ENCODE peak calls at places on chromosome 15, in eight cellular contexts. C is cardiac fibroblast; Y is mesenchymal stem cell; P is psoas muscle; L is lower lobe of right lung; Q is adrenal gland; H is IMR-90; O is CD8-positive, alpha-beta T cell. V is an unnamed sample.

GRCh38 chr15:39969871-39970270 is 36.0 kb downstream of the EIF2AK4 start:
- DNase-seq in C (peak), Y (peak), P (peak), L (peak), Q (peak), H (peak), O (no peak), V (peak)

GRCh38 chr15:79987969-79988368 is 17.0 kb upstream of the BCL2A1 start:
- DNase-seq in C (no peak), Y (no peak), P (no peak), L (no peak), Q (no peak), H (no peak), O (no peak), V (no peak)

GRCh38 chr15:61530769-61531168 is 301.7 kb upstream of the RORA start:
- DNase-seq in C (no peak), Y (no peak), P (no peak), L (no peak), Q (no peak), H (no peak), O (no peak), V (no peak)

GRCh38 chr15:78937132-78937739 is 7.6 kb downstream of the CTSH start:
- DNase-seq in C (peak), Y (no peak), P (no peak), L (peak), Q (no peak), H (no peak), O (no peak), V (no peak)

GRCh38 chr15:96160269-96160668 is 170.2 kb upstream of the NR2F2 start:
- DNase-seq in C (peak), Y (no peak), P (peak), L (no peak), Q (peak), H (peak), O (no peak), V (peak)

GRCh38 chr15:31934821-31935220 is 95.5 kb upstream of the CHRNA7 start:
- DNase-seq in C (no peak), Y (no peak), P (no peak), L (no peak), Q (no peak), H (no peak), O (no peak), V (peak)

GRCh38 chr15:63553388-63553791 is 43.8 kb upstream of the FBXL22 start:
- DNase-seq in C (peak), Y (peak), P (no peak), L (no peak), Q (peak), H (peak), O (no peak), V (peak)

GRCh38 chr15:40775740-40776536 is 6.2 kb downstream of the C15orf62 start:
- DNase-seq in C (no peak), Y (no peak), P (no peak), L (peak), Q (peak), H (no peak), O (no peak), V (no peak)

GRCh38 chr15:79475312-79475711 is 43.2 kb downstream of the MINAR1 start:
- DNase-seq in C (peak), Y (peak), P (no peak), L (no peak), Q (no peak), H (peak), O (no peak), V (peak)

GRCh38 chr15:79769081-79769481 is 127.7 kb downstream of the MTHFS start:
- DNase-seq in C (peak), Y (no peak), P (no peak), L (no peak), Q (no peak), H (no peak), O (no peak), V (no peak)

GRCh38 chr15:89472785-89473256 is 23.6 kb downstream of the RHCG start:
- DNase-seq in C (peak), Y (peak), P (no peak), L (no peak), Q (peak), H (peak), O (no peak), V (peak)

GRCh38 chr15:64455951-64456350 is 4.4 kb upstream of the ZNF609 start:
- DNase-seq in C (no peak), Y (no peak), P (no peak), L (no peak), Q (no peak), H (no peak), O (no peak), V (no peak)

GRCh38 chr15:62209322-62209721 is 44.2 kb upstream of the C2CD4B start:
- DNase-seq in C (no peak), Y (no peak), P (no peak), L (no peak), Q (no peak), H (no peak), O (no peak), V (no peak)

GRCh38 chr15:85419200-85419599 is 38.8 kb downstream of the AKAP13 start:
- DNase-seq in C (peak), Y (no peak), P (no peak), L (no peak), Q (no peak), H (peak), O (no peak), V (no peak)

GRCh38 chr15:38367476-38367875 is 86.5 kb upstream of the FAM98B start:
- DNase-seq in C (peak), Y (peak), P (no peak), L (no peak), Q (no peak), H (peak), O (no peak), V (peak)

GRCh38 chr15:79988448-79989117 is 17.6 kb upstream of the BCL2A1 start:
- DNase-seq in C (no peak), Y (no peak), P (no peak), L (no peak), Q (peak), H (no peak), O (no peak), V (no peak)

DNA sequence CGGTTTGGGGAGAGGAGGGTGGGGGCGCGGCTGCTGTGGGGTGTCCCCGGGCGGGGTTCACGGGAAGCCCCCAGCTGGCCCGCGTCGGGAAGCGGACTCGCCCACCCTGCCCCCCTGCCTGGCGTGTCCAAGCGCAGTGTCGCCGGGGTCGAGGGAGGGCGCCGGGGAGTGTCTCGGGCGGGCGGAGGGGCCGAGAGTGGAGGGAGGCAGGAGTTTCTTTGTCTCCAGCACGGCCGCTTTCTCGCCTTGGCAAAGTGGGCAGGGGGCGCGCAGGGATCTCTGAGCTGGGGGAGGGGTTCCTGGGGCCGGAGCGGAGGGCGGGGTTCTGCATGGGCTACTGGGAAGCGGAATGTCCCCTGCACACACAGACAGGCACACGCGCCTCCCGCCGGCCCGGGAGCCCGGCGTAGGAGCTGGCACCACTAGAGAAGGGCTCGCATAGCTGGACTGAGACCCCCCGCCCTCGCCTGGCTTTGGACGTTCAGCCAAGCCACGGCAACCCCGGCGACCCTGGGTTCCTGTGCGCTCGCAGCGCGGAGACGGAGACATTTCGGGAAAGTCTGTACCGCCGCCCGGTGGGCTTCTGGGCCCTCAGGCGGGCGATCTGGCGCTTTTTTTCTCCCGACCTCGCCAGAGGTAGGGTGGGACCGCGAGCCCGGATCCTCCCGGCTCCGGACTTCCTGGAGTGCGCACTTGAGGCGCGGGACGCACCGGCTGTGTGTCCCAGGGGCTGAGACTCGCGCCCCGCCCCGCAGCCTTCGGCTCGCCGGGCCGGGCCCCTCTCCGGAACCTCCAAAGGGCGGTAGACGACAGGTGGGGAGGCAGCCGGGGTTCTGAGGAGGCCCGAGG is 870 bp downstream of the ST8SIA2 start:
- DNase-seq in C (no peak), Y (no peak), P (no peak), L (no peak), Q (peak), H (no peak), O (no peak), V (peak)
- H3K4me3 ChIP-seq in C (no peak), Y (no peak), P (peak), L (no peak), Q (no peak), H (no peak), O (no peak), V (peak)

GRCh38 chr15:101499863-101500713 is 10.6 kb upstream of the PCSK6 start:
- DNase-seq in C (no peak), Y (no peak), P (peak), L (no peak), Q (peak), H (no peak), O (no peak), V (no peak)

GRCh38 chr15:101500865-101501551 is 11.5 kb upstream of the PCSK6 start:
- DNase-seq in C (no peak), Y (peak), P (no peak), L (no peak), Q (peak), H (no peak), O (no peak), V (no peak)

GRCh38 chr15:101502572-101503295 is 13.2 kb upstream of the PCSK6 start:
- DNase-seq in C (no peak), Y (no peak), P (no peak), L (no peak), Q (peak), H (no peak), O (no peak), V (no peak)

GRCh38 chr15:101503296-101503599 is 13.7 kb upstream of the PCSK6 start:
- DNase-seq in C (no peak), Y (no peak), P (no peak), L (no peak), Q (peak), H (no peak), O (no peak), V (no peak)

GRCh38 chr15:101501703-101502373 is 12.3 kb upstream of the PCSK6 start:
- DNase-seq in C (peak), Y (no peak), P (peak), L (peak), Q (peak), H (no peak), O (peak), V (no peak)
- H3K4me3 ChIP-seq in C (no peak), Y (no peak), P (no peak), L (no peak), Q (no peak), H (no peak), O (peak), V (no peak)

GRCh38 chr15:71435552-71435951 is 320.3 kb downstream of the THSD4 start:
- DNase-seq in C (no peak), Y (no peak), P (no peak), L (no peak), Q (no peak), H (no peak), O (no peak), V (no peak)

GRCh38 chr15:71434774-71435173 is 319.5 kb downstream of the THSD4 start:
- DNase-seq in C (no peak), Y (no peak), P (no peak), L (no peak), Q (no peak), H (no peak), O (no peak), V (no peak)

GRCh38 chr15:71431345-71432336 is 316.4 kb downstream of the THSD4 start:
- DNase-seq in C (no peak), Y (no peak), P (no peak), L (no peak), Q (no peak), H (no peak), O (no peak), V (no peak)

GRCh38 chr15:71436854-71437253 is 321.6 kb downstream of the THSD4 start:
- DNase-seq in C (no peak), Y (no peak), P (no peak), L (no peak), Q (no peak), H (no peak), O (no peak), V (no peak)

DNA sequence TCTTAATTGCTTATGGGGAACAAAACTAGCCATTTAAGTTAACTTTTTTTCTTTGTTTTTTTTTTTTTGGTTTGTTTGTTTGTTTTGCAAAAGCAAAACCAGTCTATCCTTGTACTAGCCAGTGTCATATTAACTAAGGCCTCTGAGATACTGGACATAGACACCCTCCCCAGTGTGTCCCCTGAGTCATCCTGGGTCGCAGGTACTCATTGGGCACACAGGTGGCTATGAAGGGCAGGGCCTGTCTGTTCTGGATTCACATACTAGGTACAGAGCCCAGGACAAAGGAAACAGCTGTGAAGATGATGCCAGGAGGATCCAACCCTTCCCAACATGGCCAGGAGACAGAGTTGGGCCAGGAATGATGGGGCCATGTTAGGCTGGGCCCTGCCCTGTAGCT is 318.1 kb downstream of the THSD4 start:
- DNase-seq in C (no peak), Y (no peak), P (no peak), L (no peak), Q (no peak), H (no peak), O (no peak), V (no peak)
- H3K4me3 ChIP-seq in C (no peak), Y (no peak), P (no peak), L (no peak), Q (no peak), H (no peak), O (no peak), V (no peak)

DNA sequence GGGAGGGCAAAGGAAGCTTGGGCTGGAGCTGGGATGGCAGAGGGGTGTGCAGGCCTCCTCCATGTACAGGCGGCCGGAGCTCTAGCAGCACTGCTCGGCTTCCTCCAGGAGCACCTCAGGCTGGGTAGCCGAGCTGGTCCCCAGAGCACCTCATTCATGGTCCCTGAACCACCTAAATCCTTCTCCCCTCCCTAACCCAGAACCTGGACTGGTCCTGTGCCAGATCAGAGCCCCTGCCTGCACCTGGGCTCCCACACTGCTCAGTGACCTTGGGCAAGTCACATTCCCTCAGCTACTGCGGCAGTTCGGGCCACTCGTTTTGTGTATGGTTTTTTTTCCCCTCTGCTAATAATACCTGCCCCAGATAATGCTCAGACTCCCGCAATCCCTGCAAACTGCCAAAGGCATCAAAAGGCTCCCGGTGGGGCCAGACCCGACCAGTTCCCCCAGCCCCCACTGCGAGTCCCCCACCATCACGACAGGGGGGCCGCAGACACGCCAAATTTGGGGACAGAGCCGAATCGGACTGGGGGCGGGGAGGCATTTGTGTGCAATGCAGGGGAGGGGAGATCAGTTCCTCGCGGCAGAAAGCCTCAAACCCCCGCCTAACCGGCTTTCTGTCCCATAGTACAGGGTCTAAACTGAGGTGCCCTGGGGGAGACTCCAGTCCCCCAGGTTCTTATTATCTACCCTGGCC is 1.3 kb downstream of the SEMA7A start:
- DNase-seq in C (no peak), Y (no peak), P (no peak), L (no peak), Q (no peak), H (no peak), O (no peak), V (no peak)
- H3K4me3 ChIP-seq in C (peak), Y (peak), P (peak), L (peak), Q (no peak), H (peak), O (no peak), V (peak)

GRCh38 chr15:67072442-67072841 is 7.0 kb downstream of the SMAD3 start:
- DNase-seq in C (no peak), Y (no peak), P (no peak), L (no peak), Q (no peak), H (peak), O (no peak), V (no peak)
- H3K4me3 ChIP-seq in C (no peak), Y (no peak), P (no peak), L (no peak), Q (no peak), H (no peak), O (no peak), V (no peak)

GRCh38 chr15:66655511-66655910 is 46.5 kb upstream of the SMAD6 start:
- DNase-seq in C (no peak), Y (no peak), P (no peak), L (no peak), Q (no peak), H (no peak), O (no peak), V (no peak)

GRCh38 chr15:66653852-66654251 is 48.2 kb upstream of the SMAD6 start:
- DNase-seq in C (no peak), Y (no peak), P (no peak), L (no peak), Q (no peak), H (no peak), O (no peak), V (no peak)

GRCh38 chr15:66655997-66656396 is 46.0 kb upstream of the SMAD6 start:
- DNase-seq in C (no peak), Y (no peak), P (no peak), L (no peak), Q (no peak), H (no peak), O (no peak), V (no peak)

GRCh38 chr15:66653398-66653797 is 48.6 kb upstream of the SMAD6 start:
- DNase-seq in C (no peak), Y (no peak), P (no peak), L (no peak), Q (no peak), H (no peak), O (no peak), V (no peak)

GRCh38 chr15:66654718-66655375 is 47.2 kb upstream of the SMAD6 start:
- DNase-seq in C (no peak), Y (no peak), P (no peak), L (no peak), Q (no peak), H (no peak), O (no peak), V (no peak)
- H3K4me3 ChIP-seq in C (no peak), Y (peak), P (peak), L (peak), Q (no peak), H (no peak), O (peak), V (no peak)

DNA sequence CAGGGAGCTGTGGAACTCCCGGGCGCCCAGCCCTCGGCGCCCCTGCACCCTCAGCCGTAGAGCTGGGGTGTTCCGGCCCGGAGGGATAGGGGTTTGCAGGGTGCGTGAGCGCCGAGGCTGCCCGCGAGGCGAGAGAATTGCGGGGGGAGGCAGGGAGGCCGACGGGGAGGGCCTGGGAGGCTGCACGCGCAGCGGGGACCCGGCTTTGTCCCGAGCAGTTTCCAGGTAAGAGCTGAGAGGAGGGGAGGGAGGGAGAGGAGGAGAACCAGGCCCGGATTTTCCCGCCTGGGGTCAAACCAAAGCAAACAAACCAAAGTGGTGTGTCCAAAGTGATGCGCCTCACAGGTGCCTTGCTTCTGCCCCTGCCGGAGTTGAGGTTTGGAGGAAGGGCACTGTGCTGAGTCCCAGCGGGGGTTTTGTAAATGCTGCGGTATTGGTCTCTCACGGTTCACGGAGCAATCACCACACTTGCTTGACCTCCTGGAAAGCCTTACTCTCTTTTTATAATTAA is 146.4 kb downstream of the TJP1 start:
- DNase-seq in C (no peak), Y (no peak), P (no peak), L (no peak), Q (no peak), H (no peak), O (no peak), V (no peak)
- H3K4me3 ChIP-seq in C (peak), Y (peak), P (no peak), L (peak), Q (no peak), H (no peak), O (no peak), V (peak)